ENCODE peak calls at places on chromosomes 6 and 20, in four cellular contexts. Y is islet precursor cell, A is NCI-H146, V is GM13977. M is an unnamed sample.

GRCh38 chr6:127366281-127367022 is 23.0 kb upstream of the ECHDC1 start:
- DNase-seq in Y (peak), A (peak), V (no peak), M (no peak)

GRCh38 chr20:20084296-20084752 is 32.0 kb downstream of the CFAP61 start:
- DNase-seq in Y (no peak), A (no peak), V (no peak), M (peak)

GRCh38 chr6:33794910-33795615 is 6.1 kb upstream of the LEMD2 start:
- DNase-seq in A (no peak), Y (peak), V (no peak), M (no peak)

GRCh38 chr20:4369798-4370124 is 351.9 kb upstream of the PRND start:
- DNase-seq in Y (no peak), A (no peak), V (peak), M (no peak)

GRCh38 chr20:46494077-46494476 is 19.3 kb downstream of the ZNF334 start:
- DNase-seq in A (no peak), V (no peak), Y (no peak), M (no peak)

GRCh38 chr6:53241936-53242335 is 93.3 kb upstream of the GCM1 start:
- DNase-seq in Y (no peak), A (no peak), V (no peak), M (no peak)

GRCh38 chr6:52201046-52201445 is 14.9 kb downstream of the IL17A start:
- DNase-seq in V (no peak), Y (no peak), A (no peak), M (no peak)

GRCh38 chr6:63634630-63635029 is 972 bp upstream of the PHF3 start:
- DNase-seq in V (no peak), A (peak), Y (no peak), M (peak)

GRCh38 chr6:107101661-107102413 is 13.5 kb downstream of the BEND3 start:
- DNase-seq in Y (no peak), A (no peak), V (no peak), M (no peak)

GRCh38 chr6:13733178-13733851 is 21.7 kb upstream of the RANBP9 start:
- DNase-seq in Y (no peak), A (peak), V (no peak), M (peak)

GRCh38 chr6:34172961-34173775 is 27.3 kb upstream of the GRM4 start:
- DNase-seq in A (no peak), Y (peak), V (no peak), M (no peak)

GRCh38 chr20:19692685-19693119 is 65.4 kb upstream of the RIN2 start:
- DNase-seq in V (peak), A (peak), Y (peak), M (peak)

GRCh38 chr20:6705106-6705766 is 62.2 kb upstream of the BMP2 start:
- DNase-seq in A (no peak), V (no peak), Y (peak), M (no peak)

GRCh38 chr6:209432-210103 is 82.7 kb upstream of the DUSP22 start:
- DNase-seq in A (no peak), V (peak), Y (no peak), M (no peak)

GRCh38 chr6:28771401-28772267 is 152.2 kb downstream of the TRIM27 start:
- DNase-seq in A (no peak), Y (peak), V (no peak), M (no peak)

GRCh38 chr6:129849456-129849855 is 11.7 kb downstream of the TMEM244 start:
- DNase-seq in A (no peak), Y (no peak), V (no peak), M (no peak)

GRCh38 chr6:26311385-26312095 is 53.5 kb upstream of the BTN3A2 start:
- DNase-seq in A (peak), Y (peak), V (no peak), M (peak)

GRCh38 chr6:113968472-113968871 is 2.5 kb downstream of the HDAC2 start:
- DNase-seq in Y (no peak), V (no peak), A (peak), M (no peak)

GRCh38 chr6:42618686-42619085 is 54.9 kb downstream of the UBR2 start:
- DNase-seq in Y (no peak), A (no peak), V (no peak), M (no peak)

GRCh38 chr20:54044156-54044555 is 26.2 kb downstream of the BCAS1 start:
- DNase-seq in V (no peak), A (no peak), Y (no peak), M (no peak)